ENCODE peak calls at places on chromosomes 4 and X, in ten cellular contexts. L is cerebellum; T is Peyer's patch; W is NCI-H1092; U is mammary epithelial cell; Q is CD8-positive, alpha-beta memory T cell; F is midbrain; X is upper lobe of right lung; M is astrocyte of the spinal cord; I is A549. R is an unnamed sample.

GRCh38 chr4:98938386-98938785 is 9.5 kb upstream of the EIF4E start:
- DNase-seq in U (peak), I (no peak), F (no peak), Q (no peak), X (no peak), L (no peak), T (no peak), M (peak), W (no peak), R (no peak)

GRCh38 chrX:8139713-8140112 is 31.4 kb downstream of the VCX2 start:
- DNase-seq in W (no peak), F (no peak), Q (no peak), I (no peak), T (no peak), U (peak), M (peak), L (no peak), X (no peak), R (no peak)

GRCh38 chr4:173040200-173040599 is 128.4 kb upstream of the GALNT7 start:
- DNase-seq in F (no peak), M (peak), X (no peak), I (no peak), L (no peak), Q (no peak), W (peak), U (no peak), T (no peak), R (no peak)

GRCh38 chr4:26077840-26078239 is 163.8 kb downstream of the SMIM20 start:
- DNase-seq in F (no peak), U (no peak), X (no peak), L (no peak), W (no peak), T (no peak), Q (no peak), M (no peak), I (no peak), R (no peak)

GRCh38 chr4:76016383-76016782 is 6.9 kb downstream of the CXCL10 start:
- DNase-seq in L (no peak), T (peak), I (no peak), Q (no peak), M (no peak), F (no peak), W (no peak), U (peak), X (no peak), R (no peak)

GRCh38 chr4:130210871-130211270 is 1114.9 kb downstream of the C4orf33 start:
- DNase-seq in L (no peak), X (no peak), I (peak), W (no peak), M (peak), Q (no peak), U (peak), F (no peak), T (no peak), R (no peak)

GRCh38 chr4:96729641-96730040 is 889.7 kb downstream of the PDHA2 start:
- DNase-seq in M (peak), X (no peak), T (no peak), I (no peak), L (peak), U (no peak), F (no peak), W (no peak), Q (no peak), R (no peak)

GRCh38 chr4:186881521-186882220 is 158.0 kb upstream of the FAT1 start:
- DNase-seq in T (no peak), F (no peak), W (no peak), L (no peak), X (no peak), M (peak), Q (no peak), I (no peak), U (peak), R (no peak)

GRCh38 chr4:79663157-79663556 is 255.1 kb upstream of the GK2 start:
- DNase-seq in I (no peak), X (no peak), M (no peak), W (no peak), Q (no peak), L (no peak), T (no peak), U (no peak), F (no peak), R (no peak)

GRCh38 chr4:37674446-37674845 is 11.7 kb downstream of the RELL1 start:
- DNase-seq in L (no peak), I (no peak), M (no peak), X (no peak), Q (no peak), W (no peak), F (no peak), U (no peak), T (no peak), R (no peak)

GRCh38 chr4:142815834-142816233 is 30.3 kb downstream of the INPP4B start:
- DNase-seq in T (no peak), I (peak), L (no peak), U (peak), X (no peak), F (no peak), Q (no peak), M (peak), W (no peak), R (no peak)

GRCh38 chrX:115679460-115679859 is 118.5 kb downstream of the PLS3 start:
- DNase-seq in L (no peak), Q (no peak), X (no peak), T (no peak), I (peak), W (peak), F (no peak), U (peak), M (peak), R (peak)

GRCh38 chr4:55613621-55614020 is 21.6 kb upstream of the PDCL2 start:
- DNase-seq in L (no peak), I (no peak), W (no peak), Q (no peak), M (no peak), X (no peak), U (no peak), F (no peak), T (no peak), R (no peak)

GRCh38 chr4:139532951-139533350 is 23.1 kb downstream of the SETD7 start:
- DNase-seq in X (no peak), F (no peak), W (no peak), Q (no peak), M (no peak), T (no peak), I (no peak), U (no peak), L (no peak), R (no peak)

GRCh38 chrX:44462851-44463250 is 79.8 kb downstream of the FUNDC1 start:
- DNase-seq in T (no peak), X (no peak), Q (no peak), I (no peak), U (no peak), W (no peak), L (no peak), F (peak), M (peak), R (no peak)

GRCh38 chr4:74878323-74878722 is 54.6 kb upstream of the PARM1 start:
- DNase-seq in I (no peak), X (no peak), L (no peak), F (no peak), M (no peak), T (no peak), U (no peak), W (no peak), Q (no peak), R (no peak)

GRCh38 chr4:14893713-14894112 is 108.6 kb upstream of the CPEB2 start:
- DNase-seq in F (no peak), M (no peak), W (no peak), X (no peak), U (peak), I (no peak), L (no peak), T (no peak), Q (no peak), R (no peak)

GRCh38 chr4:151218343-151218742 is 58.6 kb upstream of the PRSS48 start:
- DNase-seq in Q (no peak), I (no peak), U (no peak), T (no peak), F (no peak), W (no peak), X (no peak), M (peak), L (no peak), R (no peak)

GRCh38 chr4:113806850-113807249 is 45.3 kb upstream of the CAMK2D start:
- DNase-seq in F (no peak), X (no peak), U (no peak), Q (no peak), L (no peak), I (no peak), T (no peak), W (no peak), M (no peak), R (no peak)

GRCh38 chr4:8355306-8355705 is 85.2 kb downstream of the ACOX3 start:
- DNase-seq in U (peak), T (no peak), Q (no peak), I (no peak), X (no peak), F (no peak), L (no peak), W (no peak), M (no peak), R (no peak)

GRCh38 chrX:39753296-39753996 is 344.3 kb downstream of the BCOR start:
- DNase-seq in W (no peak), F (no peak), L (no peak), M (no peak), U (peak), Q (no peak), T (no peak), I (peak), X (no peak), R (no peak)

GRCh38 chr4:116636917-116637316 is 448.5 kb downstream of the TRAM1L1 start:
- DNase-seq in W (no peak), Q (no peak), F (no peak), I (no peak), L (no peak), U (no peak), M (no peak), T (no peak), X (no peak), R (no peak)